ENCODE peak calls at places on chromosome 6, in eight cellular contexts. W is uterus; C is CD8-positive, alpha-beta T cell; D is IMR-90; I is cardiac muscle cell; F is adrenal gland; N is left ventricle myocardium inferior; T is naive thymus-derived CD4-positive, alpha-beta T cell. K is an unnamed sample. For H3K9me3 and H3K4me1, the result is how much of the 10 kb centered on the place peaks cover.

GRCh38 chr6:161338015-161338414 is 64.2 kb upstream of the AGPAT4 start:
- DNase-seq in W (no peak), C (no peak), D (no peak), I (no peak), F (no peak), N (no peak), T (no peak), K (no peak)

GRCh38 chr6:131597448-131597847 is 24.4 kb downstream of the ARG1 start:
- DNase-seq in W (no peak), C (no peak), D (no peak), I (no peak), F (no peak), N (no peak), T (no peak), K (no peak)

GRCh38 chr6:40894962-40895799 is 143.8 kb downstream of the UNC5CL start:
- DNase-seq in W (peak), C (no peak), D (peak), I (peak), F (peak), N (peak), T (no peak), K (peak)

GRCh38 chr6:41965429-41966213 is 24.0 kb upstream of the CCND3 start:
- DNase-seq in W (no peak), C (no peak), D (no peak), I (no peak), F (no peak), N (no peak), T (no peak), K (peak)

GRCh38 chr6:111870751-111871064 is 2.5 kb downstream of the FYN start:
- DNase-seq in W (no peak), C (no peak), D (no peak), I (no peak), F (no peak), N (no peak), T (no peak), K (no peak)

GRCh38 chr6:6808915-6809314 is 220.4 kb downstream of the LY86 start:
- DNase-seq in W (no peak), C (no peak), D (no peak), I (no peak), F (peak), N (no peak), T (no peak), K (no peak)

GRCh38 chr6:27894839-27895762 is 17.1 kb downstream of the OR2B2 start:
- DNase-seq in W (peak), C (peak), D (peak), I (peak), F (peak), N (no peak), T (peak), K (peak)

GRCh38 chr6:121879149-121879548 is 443.7 kb downstream of the GJA1 start:
- DNase-seq in W (no peak), C (no peak), D (peak), I (no peak), F (no peak), N (no peak), T (no peak), K (no peak)

GRCh38 chr6:112407191-112407590 is 60.1 kb downstream of the RFPL4B start:
- DNase-seq in W (no peak), C (no peak), D (no peak), I (no peak), F (no peak), N (no peak), T (no peak), K (no peak)

GRCh38 chr6:52739134-52739533 is 24.1 kb downstream of the GSTA2 start:
- DNase-seq in W (no peak), C (no peak), D (no peak), I (no peak), F (no peak), N (no peak), T (no peak), K (no peak)

GRCh38 chr6:120352491-120352890 is 981.8 kb downstream of the TBC1D32 start:
- DNase-seq in W (no peak), C (no peak), D (no peak), I (no peak), F (no peak), N (no peak), T (no peak), K (no peak)

GRCh38 chr6:120354452-120355098 is 979.7 kb downstream of the TBC1D32 start:
- DNase-seq in W (no peak), C (no peak), D (no peak), I (no peak), F (no peak), N (no peak), T (no peak), K (no peak)

GRCh38 chr6:120357447-120357846 is 976.8 kb downstream of the TBC1D32 start:
- DNase-seq in W (no peak), C (no peak), D (no peak), I (no peak), F (no peak), N (no peak), T (no peak), K (no peak)

GRCh38 chr6:120355822-120356221 is 978.5 kb downstream of the TBC1D32 start:
- DNase-seq in W (no peak), C (no peak), D (no peak), I (no peak), F (peak), N (no peak), T (no peak), K (no peak)
- H3K9me3 ChIP-seq in W (under half), C (under half), D (under half), I (under half), F (under half), N (under half), T (under half), K (under half)

GRCh38 chr6:45454008-45454911 is 76.5 kb upstream of the SUPT3H start:
- DNase-seq in W (no peak), C (no peak), D (peak), I (no peak), F (no peak), N (no peak), T (no peak), K (no peak)
- H3K4me1 ChIP-seq in W (under half), C (under half), D (under half), I (under half), F (under half), N (under half), T (under half), K (under half)

GRCh38 chr6:168301648-168302398 is 17.8 kb downstream of the DACT2 start:
- DNase-seq in W (no peak), C (no peak), D (no peak), I (no peak), F (no peak), N (no peak), T (no peak), K (no peak)
- H3K9me3 ChIP-seq in W (under half), C (under half), D (under half), I (under half), F (under half), N (under half), T (under half), K (under half)

GRCh38 chr6:134949927-134950326 is at the start of gene ALDH8A1:
- DNase-seq in W (no peak), C (no peak), D (no peak), I (no peak), F (no peak), N (no peak), T (no peak), K (no peak)
- H3K4me1 ChIP-seq in W (under half), C (under half), D (under half), I (under half), F (under half), N (under half), T (under half), K (under half)

DNA sequence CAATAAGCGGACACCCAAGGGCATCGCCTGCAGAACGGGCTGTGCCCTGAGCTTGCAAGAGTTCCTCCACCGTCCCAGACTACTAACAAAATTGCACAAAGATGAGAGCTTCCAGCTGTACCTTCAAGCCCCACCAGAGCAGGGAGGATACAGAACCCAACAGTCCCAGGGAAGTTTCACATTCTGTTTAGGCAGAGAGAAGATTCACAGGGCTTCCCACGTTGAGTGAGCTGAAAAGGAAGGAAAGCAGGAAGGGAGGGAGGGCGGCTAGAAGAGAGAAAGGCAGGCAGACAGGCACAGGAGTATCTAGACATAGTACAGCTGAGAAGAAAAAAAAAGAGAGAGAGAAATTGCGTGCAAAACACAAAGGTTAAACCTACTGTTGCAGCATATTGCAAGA is 112.5 kb upstream of the AFDN start:
- DNase-seq in W (no peak), C (no peak), D (no peak), I (no peak), F (no peak), N (no peak), T (no peak), K (no peak)
- H3K9me3 ChIP-seq in W (under half), C (under half), D (under half), I (under half), F (under half), N (under half), T (under half), K (under half)

DNA sequence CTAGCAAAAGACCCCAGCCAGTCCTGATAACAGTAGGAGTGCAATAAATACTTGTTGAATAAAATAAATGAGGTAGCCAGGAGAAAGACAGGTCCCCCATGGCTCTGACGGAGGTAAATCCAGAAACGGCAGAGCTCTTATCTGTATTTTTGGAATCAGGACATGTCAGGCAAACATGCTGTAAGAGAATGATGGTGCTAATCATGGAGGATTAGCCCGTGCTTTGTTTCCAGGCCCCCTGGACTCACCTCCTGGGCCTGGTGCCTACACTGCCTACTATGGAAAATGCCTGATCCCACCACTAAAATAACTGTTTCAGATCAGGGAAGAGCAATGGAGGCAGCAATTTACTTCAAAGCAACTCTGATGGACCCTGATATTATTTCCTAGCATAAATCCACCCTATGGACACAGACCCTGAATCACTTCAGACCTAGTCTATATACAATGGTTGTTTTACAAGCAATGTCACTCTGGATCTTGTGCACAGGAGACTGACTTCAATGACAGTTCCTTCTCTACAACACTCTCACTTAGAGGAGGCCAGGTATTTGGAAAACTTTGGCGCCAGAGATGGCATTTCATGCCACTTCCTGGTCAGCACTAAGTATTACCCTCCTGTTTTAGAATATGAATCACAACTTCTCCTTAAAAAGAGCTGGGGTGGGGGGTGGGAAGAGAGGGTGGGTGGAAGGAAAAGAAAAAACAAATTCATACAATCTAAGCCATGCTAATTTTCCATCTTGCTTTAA is 6.4 kb downstream of the MRPL14 start:
- DNase-seq in W (no peak), C (no peak), D (no peak), I (no peak), F (no peak), N (no peak), T (no peak), K (no peak)
- H3K4me1 ChIP-seq in W (under half), C (half or more), D (under half), I (under half), F (under half), N (half or more), T (under half), K (under half)

DNA sequence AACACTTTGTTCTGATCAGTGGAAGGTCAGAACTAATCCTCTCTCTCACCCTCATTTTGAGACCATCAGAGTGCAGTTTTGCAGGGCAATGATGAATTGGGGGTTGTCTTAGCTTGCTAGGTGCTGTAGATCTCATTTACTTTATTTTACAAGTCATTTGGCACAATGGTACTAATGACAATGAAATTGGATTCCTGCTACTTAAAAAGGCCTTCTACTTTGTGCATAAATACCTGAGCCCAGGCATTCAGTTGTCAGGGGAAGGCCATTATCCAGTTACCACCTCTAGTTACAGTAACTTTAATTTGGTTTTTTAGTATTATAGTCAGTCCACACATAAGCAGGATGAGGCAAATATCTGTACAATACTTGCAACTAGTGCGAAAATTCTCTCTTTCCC is 240.0 kb downstream of the HDGFL1 start:
- DNase-seq in W (no peak), C (no peak), D (no peak), I (no peak), F (no peak), N (no peak), T (no peak), K (no peak)
- H3K9me3 ChIP-seq in W (under half), C (under half), D (under half), I (under half), F (under half), N (under half), T (under half), K (under half)

GRCh38 chr6:90154666-90155065 is 142.0 kb downstream of the BACH2 start:
- DNase-seq in W (no peak), C (no peak), D (no peak), I (no peak), F (no peak), N (no peak), T (no peak), K (no peak)

GRCh38 chr6:90158945-90159344 is 137.7 kb downstream of the BACH2 start:
- DNase-seq in W (no peak), C (no peak), D (no peak), I (no peak), F (no peak), N (no peak), T (no peak), K (no peak)

GRCh38 chr6:90155114-90155513 is 141.5 kb downstream of the BACH2 start:
- DNase-seq in W (no peak), C (no peak), D (peak), I (no peak), F (no peak), N (no peak), T (no peak), K (no peak)

GRCh38 chr6:90157441-90157840 is 139.2 kb downstream of the BACH2 start:
- DNase-seq in W (no peak), C (no peak), D (no peak), I (no peak), F (no peak), N (no peak), T (no peak), K (no peak)

GRCh38 chr6:90156861-90157260 is 139.8 kb downstream of the BACH2 start:
- DNase-seq in W (no peak), C (no peak), D (no peak), I (no peak), F (no peak), N (no peak), T (peak), K (no peak)
- H3K4me1 ChIP-seq in W (under half), C (half or more), D (under half), I (under half), F (under half), N (under half), T (under half), K (under half)

GRCh38 chr6:169942173-169942572 is 190.8 kb downstream of the ERMARD start:
- DNase-seq in W (no peak), C (no peak), D (no peak), I (no peak), F (no peak), N (no peak), T (no peak), K (no peak)
- H3K9me3 ChIP-seq in W (under half), C (under half), D (under half), I (under half), F (under half), N (under half), T (under half), K (under half)